ENCODE peak calls at places on chromosomes 16 and 17, in ten cellular contexts. J, K, Y, Q, C, G, E, U, V and B are unnamed samples.
A peak's percentile ranks its signal among the peaks of the same experiment; 100 is the strongest.

GRCh38 chr17:57517216-57517518 is 227.9 kb downstream of the CCDC182 start:
- ATAC-seq in U (no peak), J (peak; percentile 48), G (no peak), C (no peak), E (peak; percentile 68), K (no peak), Y (peak; percentile 44), Q (no peak), V (no peak), B (no peak)

GRCh38 chr16:48378836-48379235 is 6.4 kb downstream of the SIAH1 start:
- ATAC-seq in E (peak; percentile 55), G (no peak), V (peak; percentile 50), C (peak; percentile 41), Y (peak; percentile 28), U (no peak), K (no peak), J (peak; percentile 39), Q (peak; percentile 86), B (peak; percentile 68)

GRCh38 chr16:81405702-81406113 is 38.9 kb upstream of the CMIP start:
- ATAC-seq in Y (no peak), U (peak; percentile 83), C (peak; percentile 43), J (peak; percentile 81), E (no peak), Q (peak; percentile 63), V (no peak), K (no peak), G (no peak), B (no peak)

GRCh38 chr17:55089955-55090573 is 121.5 kb downstream of the STXBP4 start:
- ATAC-seq in G (peak; percentile 90), V (peak; percentile 98), K (peak; percentile 58), J (peak; percentile 86), E (no peak), U (peak; percentile 47), Y (no peak), Q (peak; percentile 65), C (peak; percentile 67), B (no peak)

GRCh38 chr17:29148257-29148789 is 31.9 kb downstream of the MYO18A start:
- ATAC-seq in Y (no peak), V (no peak), Q (peak; percentile 64), C (no peak), K (no peak), E (no peak), J (peak; percentile 24), U (no peak), G (no peak), B (no peak)

GRCh38 chr16:81497690-81498089 is 53.1 kb downstream of the CMIP start:
- ATAC-seq in K (no peak), V (peak; percentile 78), J (peak; percentile 45), Q (peak; percentile 64), E (peak; percentile 12), Y (no peak), U (no peak), C (peak; percentile 15), G (no peak), B (no peak)

GRCh38 chr17:7886227-7887037 is 2.2 kb upstream of the CHD3 start:
- ATAC-seq in Q (no peak), Y (no peak), E (no peak), K (peak; percentile 13), G (no peak), C (peak; percentile 0), U (no peak), V (peak; percentile 10), J (peak; percentile 40), B (no peak)

GRCh38 chr17:3739422-3740124 is 15.9 kb downstream of the HASPIN start:
- ATAC-seq in Q (no peak), E (no peak), C (no peak), G (no peak), V (no peak), U (no peak), J (no peak), Y (no peak), K (no peak), B (no peak)

GRCh38 chr16:80459331-80459777 is 81.4 kb upstream of the DYNLRB2 start:
- ATAC-seq in Y (peak; percentile 76), J (no peak), C (no peak), E (peak; percentile 80), Q (no peak), V (no peak), K (no peak), G (no peak), U (no peak), B (peak; percentile 64)

GRCh38 chr17:78817123-78817522 is 23.5 kb downstream of the USP36 start:
- ATAC-seq in U (no peak), J (no peak), E (no peak), Y (no peak), Q (no peak), V (no peak), K (peak; percentile 78), C (peak; percentile 73), G (peak; percentile 77), B (no peak)

GRCh38 chr17:32495347-32496253 is 8.8 kb downstream of the CDK5R1 start:
- ATAC-seq in G (no peak), E (peak; percentile 42), V (peak; percentile 49), U (no peak), Y (peak; percentile 87), Q (peak; percentile 38), K (peak; percentile 57), J (peak; percentile 13), C (peak; percentile 6), B (peak; percentile 28)

GRCh38 chr16:68707341-68708152 is 29.5 kb upstream of the CDH1 start:
- ATAC-seq in G (no peak), J (peak; percentile 85), Y (peak; percentile 56), U (peak; percentile 95), E (peak; percentile 44), K (no peak), C (peak; percentile 79), V (no peak), Q (peak; percentile 75), B (peak; percentile 22)

GRCh38 chr16:88067530-88068411 is 116.5 kb downstream of the BANP start:
- ATAC-seq in Q (no peak), V (no peak), E (no peak), Y (no peak), C (no peak), G (no peak), J (no peak), U (no peak), K (no peak), B (no peak)

GRCh38 chr16:88066234-88066633 is 115.0 kb downstream of the BANP start:
- ATAC-seq in Y (no peak), Q (no peak), V (no peak), C (peak; percentile 41), U (no peak), K (no peak), J (no peak), G (no peak), E (no peak), B (no peak)

GRCh38 chr16:88065747-88066142 is 114.5 kb downstream of the BANP start:
- ATAC-seq in Y (no peak), Q (no peak), C (peak; percentile 65), V (no peak), K (no peak), E (no peak), J (no peak), G (no peak), U (no peak), B (no peak)

GRCh38 chr16:88064889-88065746 is 113.9 kb downstream of the BANP start:
- ATAC-seq in U (no peak), E (no peak), J (no peak), Q (no peak), Y (no peak), G (no peak), V (no peak), K (no peak), C (no peak), B (no peak)

DNA sequence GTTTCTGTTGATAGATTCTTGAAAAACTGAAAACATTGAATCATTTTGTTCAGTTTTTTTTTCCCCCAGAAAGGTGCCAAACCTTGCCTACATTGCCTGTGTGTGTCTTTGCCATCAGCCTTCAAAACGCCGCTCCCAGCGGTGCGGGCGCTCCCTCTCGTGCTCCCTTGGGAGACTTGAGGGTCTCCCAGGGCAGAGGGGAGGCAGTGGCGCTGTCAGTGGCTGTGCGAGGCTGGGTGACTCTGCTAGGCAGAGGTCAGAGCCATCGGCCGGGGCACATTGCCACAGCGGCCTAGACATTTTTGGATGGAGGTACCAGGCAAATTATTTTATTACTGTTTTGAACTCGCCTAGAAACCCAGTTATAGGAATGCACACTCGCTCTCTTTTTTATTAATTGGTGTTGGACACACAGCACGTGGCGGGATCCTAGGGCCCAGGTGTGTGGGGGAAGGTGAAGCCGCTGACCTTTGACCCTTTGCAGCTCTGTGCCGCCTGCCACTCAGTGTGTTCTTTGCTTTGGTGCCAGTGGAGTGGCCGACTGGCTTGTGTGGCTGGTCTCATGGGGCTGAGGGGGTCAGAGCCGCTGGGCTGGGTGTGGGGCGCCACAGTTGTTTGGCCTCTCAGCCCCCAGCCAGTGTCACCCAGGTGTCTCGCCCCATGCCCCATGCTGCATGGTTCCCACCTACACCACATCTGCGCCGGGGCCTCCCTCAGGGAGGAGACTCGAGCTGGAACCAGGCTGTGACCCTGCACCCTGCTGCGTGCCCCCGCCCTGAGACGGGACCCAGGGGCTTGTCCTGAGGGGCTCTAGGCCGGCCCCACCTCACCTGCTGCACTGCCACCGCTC is 115.7 kb downstream of the BANP start:
- ATAC-seq in Y (no peak), E (no peak), K (no peak), U (no peak), C (no peak), J (no peak), Q (no peak), G (no peak), V (no peak), B (no peak)
- H3K4me1 ChIP-seq in Y (no peaks in the 10 kb centered on the region), E (peaks cover 4% of the 10 kb centered on the region), K (no peaks in the 10 kb centered on the region), U (no peaks in the 10 kb centered on the region), C (no peaks in the 10 kb centered on the region), J (no peaks in the 10 kb centered on the region), Q (peaks cover 13% of the 10 kb centered on the region), G (no peaks in the 10 kb centered on the region), V (peaks cover 19% of the 10 kb centered on the region), B (peaks cover 12% of the 10 kb centered on the region)

GRCh38 chr17:81097134-81097942 is 62.4 kb downstream of the BAIAP2 start:
- ATAC-seq in U (peak; percentile 28), E (peak; percentile 58), K (peak; percentile 12), Y (peak; percentile 67), Q (peak; percentile 67), C (peak; percentile 44), V (peak; percentile 37), G (no peak), J (peak; percentile 78), B (peak; percentile 67)
- H3K4me1 ChIP-seq in U (peaks cover 18% of the 10 kb centered on the region), E (no peaks in the 10 kb centered on the region), K (peaks cover 50% of the 10 kb centered on the region), Y (no peaks in the 10 kb centered on the region), Q (peaks cover 38% of the 10 kb centered on the region), C (peaks cover 31% of the 10 kb centered on the region), V (peaks cover 11% of the 10 kb centered on the region), G (peaks cover 42% of the 10 kb centered on the region), J (peaks cover 68% of the 10 kb centered on the region), B (peaks cover 68% of the 10 kb centered on the region)

DNA sequence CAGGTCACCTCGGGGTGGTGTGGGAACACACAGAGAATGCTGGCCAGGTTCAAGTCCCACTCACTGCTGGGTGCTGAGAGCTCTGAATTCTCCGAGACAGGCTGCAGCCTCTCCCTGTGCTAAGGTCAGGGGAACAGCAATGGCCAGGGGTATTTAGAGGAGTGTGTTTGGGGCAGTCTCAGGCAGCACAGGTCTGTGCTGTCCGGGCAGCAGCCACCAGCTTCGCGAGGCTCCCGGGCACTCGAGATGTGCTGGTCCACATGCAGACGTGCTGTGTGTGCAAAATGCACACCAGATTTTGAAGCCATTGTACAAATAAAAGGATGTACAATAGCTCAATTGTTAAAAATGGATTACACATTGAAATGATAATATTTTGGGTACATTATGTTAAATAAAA is 7.1 kb downstream of the NHERF1 start:
- ATAC-seq in K (no peak), Y (no peak), C (no peak), J (no peak), V (no peak), Q (no peak), G (no peak), U (no peak), E (no peak), B (no peak)
- H3K4me1 ChIP-seq in K (peaks cover 94% of the 10 kb centered on the region), Y (peaks cover 11% of the 10 kb centered on the region), C (peaks cover 49% of the 10 kb centered on the region), J (peaks cover 50% of the 10 kb centered on the region), V (peaks cover 24% of the 10 kb centered on the region), Q (peaks cover 51% of the 10 kb centered on the region), G (peaks cover 99% of the 10 kb centered on the region), U (peaks cover 26% of the 10 kb centered on the region), E (peaks cover 16% of the 10 kb centered on the region), B (peaks cover 21% of the 10 kb centered on the region)

GRCh38 chr17:64781013-64781392 is 118.9 kb upstream of the SMURF2 start:
- ATAC-seq in K (no peak), Q (peak; percentile 13), E (peak; percentile 11), U (peak; percentile 1), C (peak; percentile 35), V (no peak), G (no peak), J (peak; percentile 42), Y (peak; percentile 16), B (no peak)
- H3K4me1 ChIP-seq in K (peaks cover 37% of the 10 kb centered on the region), Q (peaks cover 56% of the 10 kb centered on the region), E (no peaks in the 10 kb centered on the region), U (no peaks in the 10 kb centered on the region), C (peaks cover 43% of the 10 kb centered on the region), V (peaks cover 23% of the 10 kb centered on the region), G (peaks cover 45% of the 10 kb centered on the region), J (peaks cover 15% of the 10 kb centered on the region), Y (peaks cover 6% of the 10 kb centered on the region), B (peaks cover 54% of the 10 kb centered on the region)